ENCODE peak calls at places on chromosomes 16 and 17, in four cellular contexts. K is astrocyte of the spinal cord, S is GM12865, M is amniotic epithelial cell. V is an unnamed sample.

GRCh38 chr16:84308120-84308519 is 13.4 kb downstream of the WFDC1 start:
- DNase-seq in K (no peak), M (no peak), S (peak; percentile 37), V (peak; percentile 36)

GRCh38 chr16:84883301-84883700 is 63.5 kb downstream of the CRISPLD2 start:
- DNase-seq in M (peak; percentile 53), S (no peak), K (peak; percentile 17), V (peak; percentile 23)

GRCh38 chr17:78969865-78970264 is 9.9 kb downstream of the LGALS3BP start:
- DNase-seq in S (no peak), M (no peak), K (no peak), V (no peak)

GRCh38 chr16:85608887-85609286 is 4.2 kb upstream of the GSE1 start:
- DNase-seq in S (no peak), K (no peak), M (no peak), V (no peak)

GRCh38 chr16:49588061-49588460 is 214.5 kb downstream of the C16orf78 start:
- DNase-seq in S (no peak), M (no peak), K (no peak), V (no peak)

GRCh38 chr16:69724414-69724873 is 1.9 kb downstream of the NQO1 start:
- DNase-seq in K (no peak), M (no peak), S (no peak), V (no peak)

GRCh38 chr17:29060475-29060874 is 17.5 kb downstream of the PIPOX start:
- DNase-seq in M (peak; percentile 27), K (no peak), S (no peak), V (no peak)

GRCh38 chr17:61736438-61736837 is 126.9 kb downstream of the BRIP1 start:
- DNase-seq in K (no peak), M (no peak), S (no peak), V (no peak)

GRCh38 chr17:54968954-54969400 is 412 bp downstream of the STXBP4 start:
- DNase-seq in M (peak; percentile 22), S (no peak), K (no peak), V (peak; percentile 49)

GRCh38 chr17:61294777-61295176 is 104.9 kb upstream of the TBX2 start:
- DNase-seq in M (peak; percentile 62), K (peak; percentile 46), S (peak; percentile 5), V (peak; percentile 49)

GRCh38 chr17:13346996-13347762 is 254.6 kb downstream of the HS3ST3A1 start:
- DNase-seq in K (peak; percentile 98), M (peak; percentile 97), S (no peak), V (peak; percentile 97)

GRCh38 chr17:79607941-79608728 is 2.7 kb downstream of the RBFOX3 start:
- DNase-seq in M (no peak), K (no peak), S (no peak), V (peak; percentile 11)

GRCh38 chr17:76530489-76530814 is 7.1 kb downstream of the CYGB start:
- DNase-seq in S (no peak), K (no peak), M (peak; percentile 61), V (no peak)

GRCh38 chr17:61634011-61634539 is 43.1 kb upstream of the NACA2 start:
- DNase-seq in M (no peak), K (no peak), S (no peak), V (no peak)

GRCh38 chr17:7798839-7799238 is 35.2 kb upstream of the KDM6B start:
- DNase-seq in S (no peak), M (no peak), K (no peak), V (no peak)

GRCh38 chr16:12613131-12613991 is 190.3 kb downstream of the CPPED1 start:
- DNase-seq in M (peak; percentile 4), S (peak; percentile 48), K (peak; percentile 78), V (peak; percentile 8)

GRCh38 chr17:41652461-41652960 is 28.1 kb upstream of the KRT17 start:
- DNase-seq in S (no peak), K (no peak), M (no peak), V (no peak)

GRCh38 chr17:77475012-77475976 is 334.5 kb downstream of the SEC14L1 start:
- DNase-seq in K (peak; percentile 95), S (peak; percentile 58), M (peak; percentile 97), V (peak; percentile 87)

GRCh38 chr16:86897486-86897885 is 319.1 kb downstream of the FOXL1 start:
- DNase-seq in M (no peak), K (no peak), S (no peak), V (no peak)

GRCh38 chr17:72590382-72590781 is 469.6 kb downstream of the SOX9 start:
- DNase-seq in K (peak; percentile 80), S (no peak), M (peak; percentile 48), V (peak; percentile 72)

GRCh38 chr16:85220125-85220839 is 108.0 kb upstream of the CIBAR2 start:
- DNase-seq in M (peak; percentile 56), S (no peak), K (peak; percentile 92), V (peak; percentile 77)

GRCh38 chr16:54633943-54634362 is 296.7 kb upstream of the IRX5 start:
- DNase-seq in K (peak; percentile 31), S (no peak), M (no peak), V (peak; percentile 16)

GRCh38 chr17:17663160-17664072 is 17.8 kb upstream of the RAI1 start:
- DNase-seq in K (peak; percentile 95), S (peak; percentile 93), M (peak; percentile 98), V (peak; percentile 98)

GRCh38 chr17:74945543-74945942 is 9.8 kb downstream of the OTOP3 start:
- DNase-seq in M (no peak), K (no peak), S (peak; percentile 79), V (no peak)

GRCh38 chr17:48542956-48543853 is 1.7 kb downstream of the HOXB2 start:
- DNase-seq in K (peak; percentile 75), M (peak; percentile 44), S (peak; percentile 56), V (peak; percentile 19)

V was measured in choroid plexus epithelial cell.